ENCODE peak calls at places on chromosomes 5 and 9, in seven cellular contexts. One of them, this sample, is unnamed.

GRCh38 chr9:97740848-97741821 is 44.0 kb upstream of the XPA start:
- DNase-seq in H1: peak; percentile 88
- DNase-seq in H9: peak; percentile 92
- DNase-seq in mesenchymal stem cell: peak; percentile 44
- DNase-seq in neuronal stem cell: peak; percentile 75
- DNase-seq in IMR-90: peak; percentile 62
- DNase-seq in trophoblast cell: peak; percentile 30
- DNase-seq in this sample: peak; percentile 89

GRCh38 chr5:112491257-112491656 is 72.2 kb upstream of the EPB41L4A start:
- DNase-seq in H9: no peak
- DNase-seq in H1: no peak
- DNase-seq in neuronal stem cell: no peak
- DNase-seq in mesenchymal stem cell: no peak
- DNase-seq in IMR-90: peak; percentile 1
- DNase-seq in trophoblast cell: no peak
- DNase-seq in this sample: peak; percentile 56

GRCh38 chr5:146042628-146043279 is 62.6 kb downstream of the PLAC8L1 start:
- DNase-seq in neuronal stem cell: no peak
- DNase-seq in IMR-90: peak; percentile 80
- DNase-seq in H9: no peak
- DNase-seq in trophoblast cell: peak; percentile 23
- DNase-seq in mesenchymal stem cell: peak; percentile 86
- DNase-seq in H1: no peak
- DNase-seq in this sample: no peak

GRCh38 chr9:124353811-124354274 is 61.4 kb downstream of the PSMB7 start:
- DNase-seq in H1: no peak
- DNase-seq in neuronal stem cell: no peak
- DNase-seq in IMR-90: peak; percentile 79
- DNase-seq in trophoblast cell: peak; percentile 30
- DNase-seq in mesenchymal stem cell: peak; percentile 90
- DNase-seq in H9: no peak
- DNase-seq in this sample: no peak

GRCh38 chr9:124040935-124041816 is 29.6 kb downstream of the LHX2 start:
- DNase-seq in mesenchymal stem cell: no peak
- DNase-seq in trophoblast cell: no peak
- DNase-seq in IMR-90: no peak
- DNase-seq in H1: peak; percentile 93
- DNase-seq in neuronal stem cell: no peak
- DNase-seq in H9: peak; percentile 67
- DNase-seq in this sample: no peak

GRCh38 chr5:9771079-9771478 is 140.9 kb upstream of the TAS2R1 start:
- DNase-seq in IMR-90: no peak
- DNase-seq in trophoblast cell: no peak
- DNase-seq in H9: no peak
- DNase-seq in H1: no peak
- DNase-seq in mesenchymal stem cell: no peak
- DNase-seq in neuronal stem cell: no peak
- DNase-seq in this sample: no peak

GRCh38 chr5:96969401-96969800 is 33.5 kb downstream of the LNPEP start:
- DNase-seq in IMR-90: no peak
- DNase-seq in neuronal stem cell: no peak
- DNase-seq in H1: no peak
- DNase-seq in H9: no peak
- DNase-seq in mesenchymal stem cell: peak; percentile 18
- DNase-seq in trophoblast cell: peak; percentile 29
- DNase-seq in this sample: no peak

GRCh38 chr5:33685873-33686550 is 205.8 kb downstream of the ADAMTS12 start:
- DNase-seq in H1: peak; percentile 47
- DNase-seq in mesenchymal stem cell: no peak
- DNase-seq in H9: peak; percentile 50
- DNase-seq in IMR-90: no peak
- DNase-seq in neuronal stem cell: no peak
- DNase-seq in trophoblast cell: no peak
- DNase-seq in this sample: peak; percentile 71

DNA sequence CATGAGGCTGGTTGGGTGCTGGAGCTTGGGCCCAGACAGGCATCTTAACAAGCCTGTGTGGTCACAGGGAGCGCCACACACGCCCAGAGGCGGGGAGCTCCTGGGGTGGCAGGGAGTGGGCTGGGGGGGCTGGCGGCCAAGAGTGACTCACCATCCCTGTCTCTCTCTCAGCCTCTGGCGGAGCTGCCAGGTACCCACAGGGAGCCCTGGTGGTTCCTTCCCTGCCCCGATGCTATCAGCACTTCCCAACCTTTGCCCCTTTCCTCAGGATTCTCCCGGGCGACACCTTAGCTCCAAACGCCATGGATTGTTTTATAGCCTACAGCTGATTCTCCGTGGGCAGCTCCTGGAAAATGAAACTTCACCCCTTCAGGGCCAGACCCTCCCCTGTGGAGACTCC is 5.5 kb downstream of the SLC9A3 start:
- DNase-seq in H9: no peak
- DNase-seq in trophoblast cell: no peak
- DNase-seq in mesenchymal stem cell: no peak
- DNase-seq in H1: no peak
- DNase-seq in IMR-90: no peak
- DNase-seq in neuronal stem cell: no peak
- DNase-seq in this sample: no peak
- H4K8ac ChIP-seq in H9: no peak overlapping the region
- H4K8ac ChIP-seq in trophoblast cell: no peak overlapping the region
- H4K8ac ChIP-seq in mesenchymal stem cell: no peak overlapping the region
- H4K8ac ChIP-seq in H1: no peak overlapping the region
- H4K8ac ChIP-seq in IMR-90: no peak overlapping the region
- H4K8ac ChIP-seq in neuronal stem cell: no peak overlapping the region
- H4K8ac ChIP-seq in this sample: no peak overlapping the region

GRCh38 chr5:74541381-74541781 is 99.1 kb downstream of the ENC1 start:
- DNase-seq in trophoblast cell: no peak
- DNase-seq in H1: no peak
- DNase-seq in neuronal stem cell: no peak
- DNase-seq in mesenchymal stem cell: peak; percentile 44
- DNase-seq in IMR-90: peak; percentile 54
- DNase-seq in H9: no peak
- DNase-seq in this sample: no peak
- H2BK120ac ChIP-seq in trophoblast cell: peak overlapping the region; percentile 27
- H2BK120ac ChIP-seq in H1: peak overlapping the region; percentile 49
- H2BK120ac ChIP-seq in neuronal stem cell: no peak overlapping the region
- H2BK120ac ChIP-seq in mesenchymal stem cell: no peak overlapping the region
- H2BK120ac ChIP-seq in IMR-90: no peak overlapping the region
- H2BK120ac ChIP-seq in H9: no peak overlapping the region
- H2BK120ac ChIP-seq in this sample: no peak overlapping the region

DNA sequence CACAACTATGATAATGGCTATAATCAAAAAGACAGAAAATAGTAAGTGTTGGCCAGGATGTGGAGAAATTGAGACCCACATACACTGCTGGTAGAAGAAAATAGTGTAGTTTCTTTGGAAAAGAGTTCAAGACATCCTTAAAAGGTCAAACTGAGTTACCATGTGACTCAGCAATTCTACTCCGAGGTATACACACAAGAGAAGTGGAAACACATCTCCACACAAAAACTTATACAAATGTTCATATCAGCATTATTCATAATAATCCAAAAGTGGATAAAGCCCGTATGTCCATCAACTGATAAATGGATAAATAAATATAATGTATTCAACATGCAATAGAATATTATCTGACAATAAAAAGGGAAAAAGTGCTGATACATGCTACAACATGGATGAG is 532.2 kb downstream of the NR2F1-AS1 start:
- DNase-seq in neuronal stem cell: no peak
- DNase-seq in trophoblast cell: no peak
- DNase-seq in H1: no peak
- DNase-seq in mesenchymal stem cell: no peak
- DNase-seq in IMR-90: no peak
- DNase-seq in H9: no peak
- DNase-seq in this sample: no peak
- H3K18ac ChIP-seq in neuronal stem cell: no peak overlapping the region
- H3K18ac ChIP-seq in trophoblast cell: no peak overlapping the region
- H3K18ac ChIP-seq in H1: no peak overlapping the region
- H3K18ac ChIP-seq in mesenchymal stem cell: no peak overlapping the region
- H3K18ac ChIP-seq in IMR-90: no peak overlapping the region
- H3K18ac ChIP-seq in H9: no peak overlapping the region
- H3K18ac ChIP-seq in this sample: no peak overlapping the region

DNA sequence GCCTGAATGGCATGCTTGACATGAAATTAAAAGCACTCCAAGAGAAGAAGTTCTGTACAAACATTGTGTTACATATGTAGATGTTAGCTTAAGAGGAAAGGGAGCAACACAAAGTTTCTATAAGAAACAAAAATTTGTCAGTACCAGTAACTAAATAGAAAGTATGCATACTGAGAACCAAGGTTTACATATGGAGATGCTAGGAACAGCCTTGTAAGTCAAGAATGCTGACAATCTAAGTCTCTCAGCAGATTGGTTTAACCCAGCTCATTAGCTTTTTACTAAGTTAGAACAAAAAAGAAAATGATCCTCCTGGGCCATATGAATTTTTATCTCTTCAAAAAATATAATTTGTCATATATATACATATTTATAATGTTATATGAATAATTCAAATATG is 2022.1 kb upstream of the ACO1 start:
- DNase-seq in H9: no peak
- DNase-seq in neuronal stem cell: no peak
- DNase-seq in trophoblast cell: no peak
- DNase-seq in H1: no peak
- DNase-seq in mesenchymal stem cell: no peak
- DNase-seq in IMR-90: no peak
- DNase-seq in this sample: peak; percentile 1
- H4K8ac ChIP-seq in H9: no peak overlapping the region
- H4K8ac ChIP-seq in neuronal stem cell: no peak overlapping the region
- H4K8ac ChIP-seq in trophoblast cell: no peak overlapping the region
- H4K8ac ChIP-seq in H1: no peak overlapping the region
- H4K8ac ChIP-seq in mesenchymal stem cell: no peak overlapping the region
- H4K8ac ChIP-seq in IMR-90: no peak overlapping the region
- H4K8ac ChIP-seq in this sample: no peak overlapping the region

GRCh38 chr5:113891491-113891890 is 378.0 kb downstream of the YTHDC2 start:
- DNase-seq in mesenchymal stem cell: no peak
- DNase-seq in H1: no peak
- DNase-seq in neuronal stem cell: no peak
- DNase-seq in trophoblast cell: no peak
- DNase-seq in H9: no peak
- DNase-seq in IMR-90: no peak
- DNase-seq in this sample: peak; percentile 18
- H2BK120ac ChIP-seq in mesenchymal stem cell: no peak overlapping the region
- H2BK120ac ChIP-seq in H1: no peak overlapping the region
- H2BK120ac ChIP-seq in neuronal stem cell: no peak overlapping the region
- H2BK120ac ChIP-seq in trophoblast cell: no peak overlapping the region
- H2BK120ac ChIP-seq in H9: no peak overlapping the region
- H2BK120ac ChIP-seq in IMR-90: no peak overlapping the region
- H2BK120ac ChIP-seq in this sample: no peak overlapping the region

GRCh38 chr9:131868766-131869165 is 128.9 kb upstream of the RAPGEF1 start:
- DNase-seq in mesenchymal stem cell: no peak
- DNase-seq in trophoblast cell: no peak
- DNase-seq in IMR-90: peak; percentile 11
- DNase-seq in H9: no peak
- DNase-seq in neuronal stem cell: no peak
- DNase-seq in H1: no peak
- DNase-seq in this sample: no peak

GRCh38 chr9:131872006-131872405 is 132.1 kb upstream of the RAPGEF1 start:
- DNase-seq in mesenchymal stem cell: no peak
- DNase-seq in neuronal stem cell: no peak
- DNase-seq in H1: no peak
- DNase-seq in H9: peak; percentile 61
- DNase-seq in IMR-90: no peak
- DNase-seq in trophoblast cell: no peak
- DNase-seq in this sample: peak; percentile 32

GRCh38 chr9:131869312-131869711 is 129.4 kb upstream of the RAPGEF1 start:
- DNase-seq in mesenchymal stem cell: no peak
- DNase-seq in H9: peak; percentile 49
- DNase-seq in H1: no peak
- DNase-seq in trophoblast cell: no peak
- DNase-seq in IMR-90: no peak
- DNase-seq in neuronal stem cell: peak; percentile 39
- DNase-seq in this sample: peak; percentile 80

GRCh38 chr9:131867611-131868192 is 127.8 kb upstream of the RAPGEF1 start:
- DNase-seq in H9: no peak
- DNase-seq in neuronal stem cell: no peak
- DNase-seq in mesenchymal stem cell: no peak
- DNase-seq in H1: no peak
- DNase-seq in IMR-90: no peak
- DNase-seq in trophoblast cell: no peak
- DNase-seq in this sample: no peak

GRCh38 chr9:131870156-131870555 is 130.3 kb upstream of the RAPGEF1 start:
- DNase-seq in H1: no peak
- DNase-seq in IMR-90: no peak
- DNase-seq in H9: no peak
- DNase-seq in mesenchymal stem cell: no peak
- DNase-seq in trophoblast cell: no peak
- DNase-seq in neuronal stem cell: no peak
- DNase-seq in this sample: no peak
- H3K18ac ChIP-seq in H1: no peak overlapping the region
- H3K18ac ChIP-seq in IMR-90: no peak overlapping the region
- H3K18ac ChIP-seq in H9: no peak overlapping the region
- H3K18ac ChIP-seq in mesenchymal stem cell: no peak overlapping the region
- H3K18ac ChIP-seq in trophoblast cell: no peak overlapping the region
- H3K18ac ChIP-seq in neuronal stem cell: peak overlapping the region; percentile 11
- H3K18ac ChIP-seq in this sample: no peak overlapping the region

GRCh38 chr5:60927450-60927849 is 17.4 kb downstream of the ERCC8 start:
- DNase-seq in trophoblast cell: no peak
- DNase-seq in H1: no peak
- DNase-seq in IMR-90: no peak
- DNase-seq in H9: no peak
- DNase-seq in mesenchymal stem cell: no peak
- DNase-seq in neuronal stem cell: no peak
- DNase-seq in this sample: no peak
- H4K8ac ChIP-seq in trophoblast cell: no peak overlapping the region
- H4K8ac ChIP-seq in H1: no peak overlapping the region
- H4K8ac ChIP-seq in IMR-90: no peak overlapping the region
- H4K8ac ChIP-seq in H9: no peak overlapping the region
- H4K8ac ChIP-seq in mesenchymal stem cell: no peak overlapping the region
- H4K8ac ChIP-seq in neuronal stem cell: no peak overlapping the region
- H4K8ac ChIP-seq in this sample: no peak overlapping the region

GRCh38 chr9:20930836-20931235 is 100.6 kb downstream of the HACD4 start:
- DNase-seq in H9: no peak
- DNase-seq in H1: no peak
- DNase-seq in mesenchymal stem cell: no peak
- DNase-seq in trophoblast cell: no peak
- DNase-seq in IMR-90: no peak
- DNase-seq in neuronal stem cell: no peak
- DNase-seq in this sample: no peak

GRCh38 chr9:20921362-20921761 is 110.1 kb downstream of the HACD4 start:
- DNase-seq in IMR-90: peak; percentile 14
- DNase-seq in mesenchymal stem cell: no peak
- DNase-seq in neuronal stem cell: no peak
- DNase-seq in trophoblast cell: no peak
- DNase-seq in H9: no peak
- DNase-seq in H1: no peak
- DNase-seq in this sample: no peak

GRCh38 chr9:20929276-20929675 is 102.2 kb downstream of the HACD4 start:
- DNase-seq in IMR-90: no peak
- DNase-seq in trophoblast cell: no peak
- DNase-seq in neuronal stem cell: no peak
- DNase-seq in H1: no peak
- DNase-seq in H9: no peak
- DNase-seq in mesenchymal stem cell: no peak
- DNase-seq in this sample: peak; percentile 59

GRCh38 chr9:20925256-20926046 is 106.0 kb downstream of the HACD4 start:
- DNase-seq in neuronal stem cell: no peak
- DNase-seq in IMR-90: no peak
- DNase-seq in H9: no peak
- DNase-seq in trophoblast cell: no peak
- DNase-seq in mesenchymal stem cell: no peak
- DNase-seq in H1: no peak
- DNase-seq in this sample: no peak
- H2BK120ac ChIP-seq in neuronal stem cell: no peak overlapping the region
- H2BK120ac ChIP-seq in IMR-90: no peak overlapping the region
- H2BK120ac ChIP-seq in H9: no peak overlapping the region
- H2BK120ac ChIP-seq in trophoblast cell: no peak overlapping the region
- H2BK120ac ChIP-seq in mesenchymal stem cell: no peak overlapping the region
- H2BK120ac ChIP-seq in H1: no peak overlapping the region
- H2BK120ac ChIP-seq in this sample: no peak overlapping the region

This sample was measured in mesendoderm.